ENCODE peak calls at places on chromosomes 2 and 18, in ten cellular contexts. N, Q, K, S, B, Y, J, E, M and Z are unnamed samples.

GRCh38 chr2:215667544-215668243 is 231.8 kb upstream of the FN1 start:
- DNase-seq in N (no peak), Q (no peak), K (no peak), S (no peak), B (no peak), Y (no peak), J (no peak), E (no peak), M (no peak), Z (no peak)

GRCh38 chr2:37375721-37376399 is 31.4 kb downstream of the QPCT start:
- DNase-seq in N (no peak), Q (no peak), K (no peak), S (no peak), B (no peak), Y (no peak), J (no peak), E (no peak), M (no peak), Z (no peak)

GRCh38 chr2:8669157-8669852 is 12.6 kb upstream of the ID2 start:
- DNase-seq in N (no peak), Q (no peak), K (no peak), S (no peak), B (no peak), Y (no peak), J (no peak), E (no peak), M (no peak), Z (no peak)

GRCh38 chr2:176099737-176100546 is at the start of gene HOXD12:
- DNase-seq in N (no peak), Q (no peak), K (peak; percentile 67), S (peak; percentile 9), B (no peak), Y (peak; percentile 24), J (no peak), E (no peak), M (no peak), Z (no peak)

GRCh38 chr2:215290980-215291599 is 20.8 kb upstream of the ATIC start:
- DNase-seq in N (no peak), Q (no peak), K (no peak), S (no peak), B (no peak), Y (no peak), J (no peak), E (no peak), M (no peak), Z (no peak)

GRCh38 chr2:26639685-26640240 is 1.4 kb downstream of the CIB4 start:
- DNase-seq in N (no peak), Q (no peak), K (no peak), S (no peak), B (no peak), Y (peak; percentile 17), J (no peak), E (no peak), M (no peak), Z (no peak)

GRCh38 chr2:161423351-161424178 is 7.5 kb downstream of the TBR1 start:
- DNase-seq in N (no peak), Q (peak; percentile 13), K (no peak), S (no peak), B (no peak), Y (no peak), J (no peak), E (no peak), M (no peak), Z (no peak)

GRCh38 chr2:10501980-10502802 is 54.1 kb upstream of the ODC1 start:
- DNase-seq in N (no peak), Q (no peak), K (no peak), S (no peak), B (no peak), Y (peak; percentile 14), J (no peak), E (no peak), M (no peak), Z (no peak)

GRCh38 chr2:154370873-154371272 is 327.6 kb upstream of the KCNJ3 start:
- DNase-seq in N (no peak), Q (no peak), K (no peak), S (no peak), B (no peak), Y (no peak), J (no peak), E (no peak), M (no peak), Z (no peak)

GRCh38 chr2:236581546-236581945 is 11.9 kb downstream of the ACKR3 start:
- DNase-seq in N (no peak), Q (no peak), K (peak; percentile 18), S (no peak), B (no peak), Y (no peak), J (no peak), E (no peak), M (no peak), Z (no peak)

GRCh38 chr2:165474621-165475269 is 5.2 kb downstream of the CSRNP3 start:
- DNase-seq in N (no peak), Q (no peak), K (no peak), S (no peak), B (no peak), Y (no peak), J (no peak), E (no peak), M (no peak), Z (no peak)

GRCh38 chr18:9869713-9870430 is 15.9 kb upstream of the TXNDC2 start:
- DNase-seq in N (peak; percentile 43), Q (peak; percentile 28), K (no peak), S (peak; percentile 84), B (peak; percentile 42), Y (no peak), J (no peak), E (peak; percentile 93), M (peak; percentile 31), Z (peak; percentile 59)

GRCh38 chr2:68052717-68053422 is 9.9 kb downstream of the C1D start:
- DNase-seq in N (no peak), Q (no peak), K (no peak), S (no peak), B (no peak), Y (no peak), J (no peak), E (no peak), M (no peak), Z (no peak)

GRCh38 chr2:66575625-66576371 is 140.9 kb downstream of the MEIS1 start:
- DNase-seq in N (peak; percentile 13), Q (no peak), K (peak; percentile 89), S (peak; percentile 77), B (peak; percentile 81), Y (no peak), J (peak; percentile 48), E (no peak), M (peak; percentile 26), Z (peak; percentile 53)

GRCh38 chr2:20172273-20173052 is 52.5 kb downstream of the SDC1 start:
- DNase-seq in N (no peak), Q (no peak), K (no peak), S (no peak), B (no peak), Y (peak; percentile 23), J (no peak), E (no peak), M (no peak), Z (no peak)
- H3K4me1 ChIP-seq in N (peaks cover 3% of the 10 kb centered on the region), Q (no peaks in the 10 kb centered on the region), K (no peaks in the 10 kb centered on the region), S (no peaks in the 10 kb centered on the region), B (no peaks in the 10 kb centered on the region), Y (no peaks in the 10 kb centered on the region), J (no peaks in the 10 kb centered on the region), E (no peaks in the 10 kb centered on the region), M (no peaks in the 10 kb centered on the region), Z (no peaks in the 10 kb centered on the region)

DNA sequence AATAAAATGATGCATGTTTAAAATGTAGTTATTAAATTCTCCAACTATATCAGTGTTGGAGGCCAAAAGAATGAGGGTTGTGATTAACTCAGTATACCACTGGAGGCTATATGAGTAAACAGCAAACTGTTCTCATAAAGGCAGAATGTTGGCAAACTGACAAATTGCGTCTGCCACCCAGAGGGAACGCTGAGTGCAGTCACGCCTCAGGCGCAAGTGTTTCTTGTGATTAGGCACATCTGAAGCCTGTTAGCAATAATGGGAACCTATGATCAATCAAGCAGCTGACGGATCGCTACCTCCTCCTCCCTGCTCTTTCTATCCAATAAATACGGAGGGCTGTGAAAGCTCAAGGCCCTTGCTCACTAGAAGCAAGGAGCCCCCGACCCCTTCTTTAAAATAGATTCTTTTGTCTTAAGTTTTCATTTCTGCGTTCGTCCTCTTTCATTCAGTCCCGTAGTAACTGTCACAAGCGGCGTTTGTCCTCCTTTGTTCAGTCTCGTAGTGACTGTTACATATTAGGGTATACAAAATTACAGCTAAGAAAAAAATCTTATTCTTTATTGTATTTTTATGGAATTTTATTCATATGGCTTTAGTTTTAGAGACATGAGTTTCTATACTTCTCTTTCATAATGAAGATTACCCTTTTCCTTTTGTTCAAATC is 16.3 kb upstream of the RMND5A start:
- DNase-seq in N (no peak), Q (peak; percentile 73), K (no peak), S (no peak), B (no peak), Y (peak; percentile 70), J (no peak), E (peak; percentile 83), M (no peak), Z (peak; percentile 72)
- H3K27ac ChIP-seq in N (peak overlapping the region; percentile 74), Q (peak overlapping the region; percentile 82), K (no peak overlapping the region), S (peak overlapping the region; percentile 53), B (peak overlapping the region; percentile 52), Y (peak overlapping the region; percentile 68), J (no peak overlapping the region), E (peak overlapping the region; percentile 57), M (no peak overlapping the region), Z (peak overlapping the region; percentile 91)

GRCh38 chr2:224584111-224584764 is 925 bp downstream of the CUL3 start:
- DNase-seq in N (peak; percentile 10), Q (peak; percentile 36), K (peak; percentile 68), S (peak; percentile 61), B (peak; percentile 17), Y (peak; percentile 36), J (peak; percentile 54), E (no peak), M (peak; percentile 56), Z (peak; percentile 35)
- TF ChIP-seq POLR2A in N (no peak), Q (no peak), K (no peak), S (no peak), B (no peak), Y (no peak), J (no peak), E (no peak), M (no peak), Z (no peak)

DNA sequence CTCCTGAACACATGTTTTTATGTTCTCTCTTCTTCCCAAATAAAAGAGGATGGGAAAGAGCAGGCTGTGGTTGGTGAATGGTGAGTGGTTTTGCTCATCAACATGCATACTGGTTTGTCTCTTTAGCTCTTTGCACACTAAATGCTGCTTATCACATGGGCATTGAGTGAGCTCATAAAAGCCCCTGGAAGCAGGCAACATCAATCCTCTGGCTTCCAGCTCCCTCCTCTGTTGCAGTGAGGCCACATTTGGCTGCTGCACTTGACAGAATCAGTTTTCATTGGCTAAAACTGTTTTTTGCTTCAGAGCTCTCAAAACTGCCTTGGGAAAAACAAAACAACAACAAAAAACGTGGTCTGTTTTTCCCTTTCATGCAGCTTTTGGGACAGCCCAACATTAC is 1308.3 kb upstream of the NRXN1 start:
- DNase-seq in N (no peak), Q (no peak), K (no peak), S (no peak), B (no peak), Y (no peak), J (no peak), E (no peak), M (no peak), Z (no peak)
- H3K4me1 ChIP-seq in N (no peaks in the 10 kb centered on the region), Q (no peaks in the 10 kb centered on the region), K (no peaks in the 10 kb centered on the region), S (no peaks in the 10 kb centered on the region), B (no peaks in the 10 kb centered on the region), Y (no peaks in the 10 kb centered on the region), J (no peaks in the 10 kb centered on the region), E (peaks cover 6% of the 10 kb centered on the region), M (no peaks in the 10 kb centered on the region), Z (no peaks in the 10 kb centered on the region)